ENCODE peak calls at places on chromosomes 3 and 15, in four cellular contexts. C is spleen, X is endothelial cell, P is fibroblast of lung. A is an unnamed sample.

GRCh38 chr15:91593081-91593480 is 260.4 kb upstream of the SLCO3A1 start:
- DNase-seq in C (no peak), X (no peak), P (peak; percentile 59), A (no peak)

GRCh38 chr15:71512281-71513016 is 297.9 kb upstream of the NR2E3 start:
- DNase-seq in C (no peak), X (no peak), P (no peak), A (no peak)

GRCh38 chr3:44561076-44561475 is 6.1 kb downstream of the ZKSCAN7 start:
- DNase-seq in C (no peak), X (no peak), P (no peak), A (no peak)

GRCh38 chr3:168984872-168985271 is 678.6 kb downstream of the MECOM start:
- DNase-seq in C (no peak), X (no peak), P (no peak), A (no peak)

GRCh38 chr3:71211083-71211482 is 372.4 kb downstream of the FOXP1 start:
- DNase-seq in C (no peak), X (no peak), P (peak; percentile 24), A (no peak)

GRCh38 chr3:128508852-128509251 is 15.9 kb upstream of the GATA2 start:
- DNase-seq in C (peak; percentile 41), X (no peak), P (no peak), A (no peak)

GRCh38 chr15:83057660-83058376 is 9.2 kb downstream of the BTBD1 start:
- DNase-seq in C (no peak), X (no peak), P (peak; percentile 38), A (no peak)

GRCh38 chr15:66714543-66714981 is 12.5 kb downstream of the SMAD6 start:
- DNase-seq in C (no peak), X (no peak), P (peak; percentile 60), A (no peak)

GRCh38 chr15:63388511-63388910 is 6.9 kb upstream of the CA12 start:
- DNase-seq in C (no peak), X (no peak), P (no peak), A (no peak)

GRCh38 chr3:139601191-139601961 is 61.8 kb upstream of the RBP1 start:
- DNase-seq in C (no peak), X (no peak), P (peak; percentile 6), A (no peak)

GRCh38 chr3:25156526-25157075 is 271.5 kb upstream of the RARB start:
- DNase-seq in C (no peak), X (no peak), P (peak; percentile 71), A (no peak)

GRCh38 chr3:25513642-25514266 is 85.7 kb downstream of the RARB start:
- DNase-seq in C (no peak), X (no peak), P (no peak), A (no peak)

GRCh38 chr15:101118116-101118515 is 133.7 kb downstream of the CHSY1 start:
- DNase-seq in C (peak; percentile 51), X (no peak), P (no peak), A (no peak)

GRCh38 chr3:65963787-65964707 is 74.7 kb downstream of the MAGI1 start:
- DNase-seq in C (no peak), X (no peak), P (peak; percentile 91), A (no peak)

DNA sequence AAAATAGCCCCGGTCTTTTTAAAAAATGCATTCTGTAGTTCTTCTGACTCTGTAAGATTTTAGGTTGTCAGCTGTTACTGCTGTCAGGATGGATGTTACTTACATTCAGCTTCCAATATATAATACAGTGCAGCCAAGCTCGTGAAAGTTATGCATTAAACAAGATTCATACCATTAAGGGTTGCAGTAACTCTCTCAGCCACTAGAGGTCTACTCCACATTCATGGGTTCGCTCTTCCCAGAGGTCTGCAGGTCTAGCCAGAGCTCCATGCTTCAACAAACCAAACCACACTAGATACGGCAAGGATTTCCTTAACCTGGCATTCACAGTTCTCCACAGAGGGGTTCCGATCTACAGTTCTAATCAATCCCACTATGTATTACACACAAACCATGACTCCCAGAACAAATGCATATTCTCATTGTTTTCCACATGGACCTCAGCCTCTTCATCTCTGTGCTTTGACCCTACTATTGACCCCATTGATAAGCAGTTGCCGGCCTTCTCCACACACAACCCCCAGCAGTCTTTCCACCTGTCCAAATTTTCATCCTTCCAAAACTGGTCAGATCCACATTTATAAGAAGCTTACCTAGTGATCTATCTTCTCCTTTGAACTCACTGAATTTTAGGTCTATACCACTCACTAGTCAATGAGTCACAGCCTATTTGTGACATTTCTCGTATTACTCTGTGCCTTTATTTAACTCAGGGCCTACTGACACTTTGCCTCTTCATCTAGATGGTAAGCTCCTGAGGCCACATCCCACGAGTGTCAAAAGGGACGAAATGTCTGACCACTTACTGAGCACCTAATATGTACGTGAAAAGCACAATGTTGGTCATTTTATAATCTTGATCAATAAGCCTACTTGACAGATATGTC is 33.7 kb downstream of the RORA start:
- DNase-seq in C (no peak), X (peak; percentile 26), P (peak; percentile 65), A (no peak)
- TF ChIP-seq CTCF in C (peak; percentile 64), X (peak; percentile 92), P (peak; percentile 85), A (peak; percentile 85)

DNA sequence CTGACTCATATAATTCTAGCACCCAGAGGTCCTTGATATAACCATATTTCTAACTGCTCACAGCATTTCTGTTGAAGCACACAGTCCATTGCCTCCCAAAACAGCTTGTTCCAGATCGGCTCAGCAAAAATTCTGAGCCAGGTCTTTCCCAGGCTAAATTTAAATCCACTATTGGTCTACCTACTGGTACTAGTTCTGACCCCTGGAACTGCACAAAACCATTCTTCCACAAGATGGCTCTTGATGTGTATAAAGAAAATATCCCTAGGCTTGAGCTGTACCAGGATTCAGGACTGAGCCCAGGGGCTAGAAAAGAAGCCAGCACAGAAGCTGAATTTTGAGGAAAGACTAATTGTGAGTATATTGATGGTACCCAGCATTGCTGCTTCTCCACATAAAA is 75.4 kb upstream of the ABHD17C start:
- DNase-seq in C (no peak), X (no peak), P (peak; percentile 38), A (no peak)
- TF ChIP-seq CTCF in C (no peak), X (no peak), P (peak; percentile 41), A (peak; percentile 3)

DNA sequence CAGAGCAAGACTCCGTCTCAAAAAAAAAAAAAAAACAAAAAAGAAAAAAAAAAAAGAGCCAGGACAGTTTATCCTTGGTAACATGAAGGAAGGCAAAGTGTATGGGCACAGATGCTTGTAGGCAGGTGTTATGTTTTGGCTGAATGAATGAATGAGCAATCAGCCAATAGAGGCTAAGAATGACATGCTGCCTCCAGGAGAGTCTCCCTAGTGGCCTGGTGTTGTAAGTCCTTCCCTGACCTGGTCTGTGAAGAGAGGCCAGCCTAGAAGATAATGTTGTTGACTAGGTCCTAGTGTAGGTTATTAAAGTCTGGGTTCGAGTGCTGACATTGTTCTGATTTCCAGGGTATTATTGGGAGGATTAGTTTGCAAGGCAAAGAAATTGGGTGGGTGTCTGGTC is 24.9 kb downstream of the GYG1 start:
- DNase-seq in C (no peak), X (no peak), P (no peak), A (no peak)
- TF ChIP-seq CTCF in C (no peak), X (no peak), P (no peak), A (no peak)

DNA sequence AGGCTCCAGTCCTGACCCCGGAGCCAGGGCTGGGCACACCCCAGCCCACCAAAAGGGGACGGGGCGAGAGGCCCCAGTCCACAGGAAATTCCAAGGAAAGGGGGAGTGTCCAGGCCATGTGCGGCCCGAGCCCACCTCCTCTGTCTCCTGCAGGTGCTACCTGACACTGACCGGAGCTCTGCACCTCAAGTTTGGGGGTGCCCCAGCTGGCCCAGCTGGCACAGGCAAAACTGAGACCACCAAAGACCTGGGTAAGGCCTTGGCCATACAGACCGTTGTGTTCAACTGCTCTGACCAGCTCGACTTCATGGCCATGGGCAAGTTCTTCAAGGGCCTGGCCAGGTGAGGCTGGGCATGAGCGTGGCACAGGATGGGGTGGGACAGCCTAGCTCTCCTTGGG is 44.9 kb downstream of the DNAH1 start:
- DNase-seq in C (no peak), X (no peak), P (no peak), A (no peak)
- TF ChIP-seq CTCF in C (no peak), X (no peak), P (no peak), A (no peak)

DNA sequence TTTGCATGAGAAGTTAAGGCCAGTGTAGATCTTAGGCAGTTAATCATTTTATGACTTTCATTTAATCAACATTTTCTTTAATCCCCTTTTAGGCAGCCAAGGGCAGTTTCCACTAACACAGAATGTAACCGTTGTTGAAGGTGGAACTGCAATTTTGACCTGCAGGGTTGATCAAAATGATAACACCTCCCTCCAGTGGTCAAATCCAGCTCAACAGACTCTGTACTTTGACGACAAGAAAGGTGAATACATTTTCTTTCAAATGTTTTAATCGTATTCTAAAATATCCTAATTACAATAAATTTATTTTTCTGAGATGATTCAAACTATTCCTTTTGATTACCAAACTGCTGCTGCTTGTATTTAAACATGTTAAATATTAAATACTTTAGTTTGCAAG is 843.2 kb downstream of the CADM2 start:
- DNase-seq in C (no peak), X (peak; percentile 30), P (peak; percentile 35), A (no peak)
- TF ChIP-seq CTCF in C (no peak), X (peak; percentile 56), P (peak; percentile 53), A (no peak)

DNA sequence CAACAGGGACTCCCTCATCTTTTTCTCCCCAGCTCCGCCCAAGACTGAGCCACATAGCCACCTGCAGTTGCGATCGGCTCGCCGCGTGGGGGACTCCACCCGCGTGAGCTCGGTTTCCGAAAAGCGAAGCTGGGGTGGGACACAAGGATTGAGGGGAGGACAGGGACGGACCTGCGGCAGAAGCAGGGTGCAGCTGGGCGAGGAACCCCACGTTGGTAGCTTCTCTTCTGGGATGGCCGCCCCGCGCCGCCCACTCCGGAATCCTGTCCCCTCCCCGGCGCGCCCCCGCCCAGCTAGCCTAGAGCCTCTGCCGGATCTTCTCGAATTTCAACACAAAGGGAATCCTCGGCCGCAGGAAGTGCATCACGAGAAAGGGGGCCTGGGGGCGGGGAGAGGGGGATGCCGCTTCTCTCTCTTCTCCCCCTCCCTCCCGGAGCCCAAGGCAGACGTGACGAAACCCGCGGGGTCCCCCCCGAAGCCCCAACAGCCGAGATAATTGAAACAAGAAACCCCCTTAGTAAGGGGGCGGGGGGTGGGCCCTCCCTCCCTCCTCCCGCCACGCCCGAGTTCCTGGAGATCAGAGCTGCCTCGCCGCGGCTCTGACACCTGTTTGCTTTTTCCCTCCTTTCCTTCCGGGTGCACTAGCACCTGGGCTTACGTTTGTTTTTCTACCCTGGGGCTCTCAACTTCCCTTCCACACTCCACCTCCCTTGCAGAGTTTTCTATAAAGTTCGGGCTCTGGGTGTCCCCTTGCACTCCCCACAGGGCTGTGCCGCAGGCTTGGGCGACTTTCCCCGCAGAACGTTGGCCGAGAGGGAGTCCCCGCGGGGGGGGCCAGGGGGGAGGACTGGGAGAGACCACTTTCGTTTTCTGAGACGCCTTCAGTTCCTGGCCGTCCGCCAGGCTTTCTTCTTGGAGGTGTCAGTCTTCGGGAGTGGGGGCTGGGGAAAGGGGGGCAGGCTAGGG is 1.3 kb upstream of the KCNH8 start:
- DNase-seq in C (peak; percentile 90), X (peak; percentile 83), P (peak; percentile 48), A (peak; percentile 44)
- TF ChIP-seq CTCF in C (peak; percentile 56), X (no peak), P (peak; percentile 50), A (peak; percentile 60)

DNA sequence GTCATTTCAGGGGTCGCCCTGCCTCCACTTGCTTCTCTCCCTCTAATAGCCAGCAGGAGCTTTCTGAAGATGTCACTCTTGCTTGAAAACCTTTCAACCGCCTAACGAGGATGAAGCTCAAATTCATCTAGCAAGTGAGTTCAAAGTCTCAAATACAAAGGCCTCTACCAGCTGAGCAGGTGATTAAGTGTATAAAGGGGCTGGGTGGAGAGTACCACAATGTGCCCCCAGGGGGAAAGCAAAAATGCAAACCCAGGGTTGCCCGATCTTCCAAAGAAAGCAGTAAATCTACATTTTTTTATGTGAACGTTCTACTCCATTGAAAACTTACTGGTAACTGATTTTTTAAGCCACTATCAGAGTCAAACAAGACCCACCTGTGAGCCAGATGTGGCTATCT is 50.5 kb upstream of the GRIP2 start:
- DNase-seq in C (no peak), X (no peak), P (no peak), A (no peak)
- TF ChIP-seq CTCF in C (no peak), X (no peak), P (no peak), A (no peak)

A was measured in CD14-positive monocyte.